ENCODE peak calls at places on chromosomes 13 and 19, in eight cellular contexts. W is CD8-positive, alpha-beta memory T cell; B is endothelial cell; V is EL; R is cardiac fibroblast; N is tibial artery; J is COR-L47; F is ecto neural progenitor cell. M is an unnamed sample.

GRCh38 chr13:26061947-26062346 is 10.1 kb upstream of the SHISA2 start:
- DNase-seq in W (no peak), B (no peak), V (peak; percentile 53), R (peak; percentile 75), N (no peak), J (no peak), F (no peak), M (no peak)

GRCh38 chr13:78679329-78679728 is 20.4 kb upstream of the OBI1 start:
- DNase-seq in W (no peak), B (no peak), V (no peak), R (no peak), N (no peak), J (no peak), F (no peak), M (no peak)

GRCh38 chr19:29840066-29840950 is 28.5 kb downstream of the CCNE1 start:
- DNase-seq in W (no peak), B (no peak), V (no peak), R (no peak), N (no peak), J (no peak), F (no peak), M (no peak)

GRCh38 chr13:23147827-23148226 is 33.0 kb upstream of the SGCG start:
- DNase-seq in W (no peak), B (no peak), V (no peak), R (no peak), N (no peak), J (no peak), F (no peak), M (no peak)

GRCh38 chr13:20658451-20658850 is 45.0 kb upstream of the IL17D start:
- DNase-seq in W (no peak), B (no peak), V (peak; percentile 6), R (peak; percentile 20), N (no peak), J (no peak), F (no peak), M (no peak)

GRCh38 chr19:1232652-1233360 is 5.0 kb downstream of the CBARP start:
- DNase-seq in W (no peak), B (no peak), V (peak; percentile 50), R (peak; percentile 72), N (no peak), J (no peak), F (no peak), M (no peak)

GRCh38 chr19:57363734-57364181 is 407 bp downstream of the TRAPPC2B start:
- DNase-seq in W (no peak), B (peak; percentile 17), V (peak; percentile 18), R (peak; percentile 11), N (no peak), J (no peak), F (no peak), M (no peak)

GRCh38 chr13:43058836-43059235 is 35.5 kb downstream of the DNAJC15 start:
- DNase-seq in W (no peak), B (no peak), V (no peak), R (no peak), N (no peak), J (no peak), F (no peak), M (no peak)

GRCh38 chr13:36217456-36217855 is 3.1 kb upstream of the SOHLH2 start:
- DNase-seq in W (no peak), B (no peak), V (no peak), R (no peak), N (no peak), J (no peak), F (no peak), M (no peak)

GRCh38 chr19:15247107-15248014 is 15.1 kb upstream of the EPHX3 start:
- DNase-seq in W (no peak), B (no peak), V (no peak), R (no peak), N (no peak), J (no peak), F (no peak), M (no peak)

GRCh38 chr13:46340631-46341111 is 46.4 kb downstream of the RUBCNL start:
- DNase-seq in W (no peak), B (no peak), V (no peak), R (no peak), N (no peak), J (no peak), F (no peak), M (no peak)

GRCh38 chr19:6963937-6964336 is 57.3 kb downstream of the MBD3L2B start:
- DNase-seq in W (peak; percentile 15), B (no peak), V (no peak), R (no peak), N (no peak), J (no peak), F (no peak), M (no peak)

GRCh38 chr13:72886272-72887062 is 104.5 kb downstream of the PIBF1 start:
- DNase-seq in W (no peak), B (no peak), V (peak; percentile 10), R (peak; percentile 64), N (no peak), J (no peak), F (no peak), M (no peak)

GRCh38 chr13:31213681-31214289 is 14.0 kb downstream of the B3GLCT start:
- DNase-seq in W (no peak), B (no peak), V (peak; percentile 4), R (peak; percentile 16), N (no peak), J (no peak), F (no peak), M (no peak)

GRCh38 chr13:73703606-73704005 is 430.6 kb downstream of the KLF12 start:
- DNase-seq in W (no peak), B (no peak), V (no peak), R (no peak), N (no peak), J (no peak), F (no peak), M (no peak)

GRCh38 chr13:48624016-48624415 is 29.7 kb upstream of the CYSLTR2 start:
- DNase-seq in W (no peak), B (no peak), V (no peak), R (no peak), N (no peak), J (no peak), F (no peak), M (no peak)

GRCh38 chr19:55179570-55180484 is at the start of gene SYT5:
- DNase-seq in W (peak; percentile 61), B (peak; percentile 75), V (peak; percentile 34), R (no peak), N (no peak), J (no peak), F (peak; percentile 83), M (no peak)

GRCh38 chr13:49052801-49053200 is 77.1 kb downstream of the FNDC3A start:
- DNase-seq in W (no peak), B (no peak), V (no peak), R (peak; percentile 70), N (no peak), J (no peak), F (no peak), M (no peak)

GRCh38 chr13:24232474-24232873 is 72.0 kb downstream of the SPATA13 start:
- DNase-seq in W (no peak), B (no peak), V (no peak), R (no peak), N (no peak), J (no peak), F (no peak), M (no peak)

GRCh38 chr19:53102186-53102585 is 1.0 kb downstream of the ZNF160 start:
- DNase-seq in W (no peak), B (no peak), V (peak; percentile 6), R (peak; percentile 3), N (no peak), J (no peak), F (peak; percentile 50), M (no peak)

GRCh38 chr13:40657307-40657706 is 9.1 kb downstream of the FOXO1 start:
- DNase-seq in W (no peak), B (no peak), V (no peak), R (no peak), N (no peak), J (no peak), F (no peak), M (no peak)

GRCh38 chr13:65940720-65941119 is 1289.4 kb downstream of the PCDH9 start:
- DNase-seq in W (no peak), B (no peak), V (no peak), R (no peak), N (no peak), J (peak; percentile 57), F (no peak), M (no peak)

GRCh38 chr19:49469828-49470614 is 4.0 kb upstream of the FLT3LG start:
- DNase-seq in W (peak; percentile 88), B (no peak), V (peak; percentile 30), R (no peak), N (no peak), J (no peak), F (no peak), M (no peak)

GRCh38 chr19:33390120-33390907 is 16.8 kb downstream of the CEBPG start:
- DNase-seq in W (no peak), B (no peak), V (no peak), R (peak; percentile 25), N (peak; percentile 78), J (no peak), F (no peak), M (no peak)

GRCh38 chr13:110233181-110233641 is 73.7 kb downstream of the COL4A1 start:
- DNase-seq in W (no peak), B (no peak), V (peak; percentile 90), R (peak; percentile 97), N (peak; percentile 87), J (no peak), F (no peak), M (no peak)

M was measured in HTR-8/SVneo.